ENCODE peak calls at places on chromosomes 4 and X, in eight cellular contexts. Y, H, I, J, C, A, R and P are unnamed samples.

GRCh38 chr4:7649741-7650531 is 215.2 kb upstream of the PSAPL1 start:
- DNase-seq in A (no peak), H (peak; percentile 50), Y (peak; percentile 59), R (no peak), J (no peak), I (no peak), C (peak; percentile 7), P (no peak)

GRCh38 chr4:100317032-100317864 is 127.0 kb upstream of the DDIT4L start:
- DNase-seq in H (no peak), A (no peak), I (no peak), J (no peak), Y (no peak), C (no peak), R (no peak), P (peak; percentile 50)

GRCh38 chr4:110902500-110902899 is 279.6 kb upstream of the PITX2 start:
- DNase-seq in I (no peak), A (no peak), H (no peak), R (no peak), Y (no peak), C (no peak), J (no peak), P (no peak)

GRCh38 chr4:7799723-7800122 is 139.9 kb downstream of the AFAP1 start:
- DNase-seq in H (no peak), Y (no peak), A (no peak), I (no peak), R (no peak), C (no peak), J (no peak), P (no peak)

GRCh38 chr4:174420317-174420716 is 102.0 kb downstream of the HPGD start:
- DNase-seq in J (no peak), C (no peak), I (no peak), A (no peak), Y (no peak), H (no peak), R (no peak), P (no peak)

GRCh38 chrX:19178402-19178801 is 56.1 kb upstream of the ADGRG2 start:
- DNase-seq in C (no peak), I (no peak), Y (no peak), R (no peak), H (no peak), A (no peak), J (no peak), P (no peak)

GRCh38 chr4:148774134-148774533 is 331.9 kb upstream of the NR3C2 start:
- DNase-seq in C (no peak), A (no peak), J (no peak), Y (no peak), I (no peak), H (no peak), R (no peak), P (no peak)

GRCh38 chr4:87122252-87122651 is 98.2 kb downstream of the KLHL8 start:
- DNase-seq in Y (no peak), C (no peak), A (no peak), H (no peak), R (no peak), I (no peak), J (no peak), P (no peak)